ENCODE peak calls at places on chromosome 2, in nine cellular contexts. U is PC-9, Q is endothelial cell, G is WERI-Rb-1, O is GM23338, N is fibroblast of pulmonary artery, W is IMR-90, J is adrenal gland, B is PC-3. M is an unnamed sample.

GRCh38 chr2:147182260-147182659 is 662.6 kb upstream of the ACVR2A start:
- DNase-seq in U (peak), Q (no peak), G (no peak), O (no peak), N (no peak), W (no peak), J (no peak), B (peak), M (no peak)

GRCh38 chr2:120445431-120446143 is 99.7 kb downstream of the INHBB start:
- DNase-seq in U (peak), Q (no peak), G (no peak), O (no peak), N (peak), W (peak), J (peak), B (peak), M (peak)

GRCh38 chr2:240896871-240897692 is 1.1 kb upstream of the MAB21L4 start:
- DNase-seq in U (peak), Q (no peak), G (no peak), O (no peak), N (no peak), W (no peak), J (no peak), B (peak), M (no peak)

GRCh38 chr2:3780477-3781402 is 77.4 kb downstream of the DCDC2C start:
- DNase-seq in U (no peak), Q (peak), G (peak), O (peak), N (peak), W (peak), J (peak), B (peak), M (peak)

GRCh38 chr2:25309402-25309801 is 32.3 kb downstream of the DNMT3A start:
- DNase-seq in U (no peak), Q (peak), G (peak), O (peak), N (peak), W (peak), J (peak), B (peak), M (peak)

GRCh38 chr2:241315879-241316700 is at the start of gene SEPTIN2:
- DNase-seq in U (peak), Q (peak), G (peak), O (peak), N (peak), W (peak), J (peak), B (peak), M (no peak)

GRCh38 chr2:54240515-54241219 is 15.4 kb downstream of the TSPYL6 start:
- DNase-seq in U (no peak), Q (no peak), G (no peak), O (peak), N (peak), W (peak), J (no peak), B (peak), M (no peak)

GRCh38 chr2:240227538-240228428 is 87.3 kb upstream of the OTOS start:
- DNase-seq in U (no peak), Q (peak), G (no peak), O (no peak), N (no peak), W (no peak), J (peak), B (no peak), M (no peak)

GRCh38 chr2:25672500-25673169 is 742 bp downstream of the DTNB start:
- DNase-seq in U (peak), Q (peak), G (peak), O (peak), N (peak), W (peak), J (peak), B (peak), M (no peak)

GRCh38 chr2:25078171-25079049 is 36.5 kb downstream of the EFR3B start:
- DNase-seq in U (peak), Q (no peak), G (no peak), O (no peak), N (peak), W (peak), J (no peak), B (peak), M (no peak)

GRCh38 chr2:10028407-10028987 is 14.9 kb upstream of the KLF11 start:
- DNase-seq in U (no peak), Q (no peak), G (no peak), O (peak), N (no peak), W (no peak), J (no peak), B (no peak), M (no peak)
- TF ChIP-seq CTCF in U (no peak), Q (no peak), G (peak), O (peak), N (no peak), W (no peak), J (no peak), B (peak), M (no peak)

GRCh38 chr2:17000083-17000482 is 334.4 kb upstream of the CYRIA start:
- DNase-seq in U (no peak), Q (no peak), G (no peak), O (no peak), N (no peak), W (no peak), J (no peak), B (no peak), M (no peak)
- TF ChIP-seq CTCF in U (no peak), Q (no peak), G (no peak), O (no peak), N (no peak), W (no peak), J (no peak), B (no peak), M (no peak)

GRCh38 chr2:180952731-180953336 is 27.6 kb upstream of the UBE2E3 start:
- DNase-seq in U (no peak), Q (no peak), G (no peak), O (no peak), N (no peak), W (no peak), J (no peak), B (no peak), M (no peak)
- TF ChIP-seq CTCF in U (no peak), Q (no peak), G (no peak), O (no peak), N (no peak), W (no peak), J (no peak), B (no peak), M (no peak)

DNA sequence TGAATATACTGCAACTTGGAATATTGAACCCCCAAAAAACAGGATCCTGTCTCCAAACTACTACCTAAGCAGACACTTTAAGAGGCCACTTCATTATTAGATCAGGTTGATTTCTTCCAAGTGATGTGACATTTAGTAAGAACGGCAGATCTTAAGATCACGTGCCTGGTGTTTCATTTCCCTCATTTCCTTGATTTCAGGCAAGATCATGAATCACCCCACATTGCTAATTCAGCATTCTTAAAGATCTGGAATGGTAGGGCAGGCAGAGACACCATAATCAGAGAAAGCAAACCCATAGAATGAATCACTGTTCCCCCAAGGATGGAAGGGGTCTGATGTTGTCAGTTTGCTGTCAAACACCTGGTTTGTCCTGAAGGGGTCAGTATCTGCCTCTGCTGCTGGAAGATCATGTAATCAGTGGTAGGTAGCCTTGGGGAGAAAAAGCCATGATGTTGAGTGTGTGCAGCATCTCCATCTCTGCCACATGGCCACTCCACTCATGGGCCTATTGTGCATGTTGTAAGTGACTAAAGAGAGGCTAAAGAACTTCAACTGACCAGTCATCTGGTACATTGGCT is 133.9 kb downstream of the ARHGAP15 start:
- DNase-seq in U (no peak), Q (no peak), G (peak), O (peak), N (no peak), W (no peak), J (no peak), B (peak), M (no peak)
- TF ChIP-seq CTCF in U (no peak), Q (peak), G (peak), O (peak), N (peak), W (no peak), J (no peak), B (peak), M (no peak)

GRCh38 chr2:35973132-35973736 is 382.3 kb upstream of the CRIM1 start:
- DNase-seq in U (no peak), Q (peak), G (peak), O (peak), N (peak), W (peak), J (no peak), B (peak), M (no peak)
- TF ChIP-seq CTCF in U (peak), Q (peak), G (peak), O (peak), N (peak), W (peak), J (no peak), B (peak), M (peak)

DNA sequence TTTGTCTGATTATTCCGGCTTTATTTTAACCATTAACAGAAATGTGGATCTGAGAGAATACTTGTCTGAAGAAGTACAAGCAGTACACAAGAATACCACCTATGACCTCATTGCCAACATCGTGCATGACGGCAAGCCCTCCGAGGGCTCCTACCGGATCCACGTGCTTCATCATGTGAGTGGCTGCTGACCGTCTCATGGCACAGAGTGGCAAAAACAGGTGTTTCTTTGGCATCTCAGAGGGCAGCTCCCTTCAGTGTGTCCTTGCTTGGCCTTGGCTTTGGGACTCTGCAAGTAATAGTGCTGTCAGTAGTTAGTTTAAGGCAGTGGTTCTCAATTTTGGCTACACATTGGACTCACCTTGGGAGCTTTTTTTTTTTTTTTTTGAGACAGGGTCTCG is 23.1 kb downstream of the SFTPB start:
- DNase-seq in U (no peak), Q (no peak), G (no peak), O (no peak), N (no peak), W (no peak), J (no peak), B (no peak), M (no peak)
- TF ChIP-seq CTCF in U (no peak), Q (no peak), G (no peak), O (no peak), N (no peak), W (no peak), J (no peak), B (no peak), M (no peak)

GRCh38 chr2:37026050-37026449 is 58.1 kb downstream of the HEATR5B start:
- DNase-seq in U (no peak), Q (peak), G (peak), O (peak), N (peak), W (no peak), J (no peak), B (peak), M (no peak)
- TF ChIP-seq CTCF in U (peak), Q (no peak), G (peak), O (peak), N (no peak), W (no peak), J (no peak), B (peak), M (peak)

DNA sequence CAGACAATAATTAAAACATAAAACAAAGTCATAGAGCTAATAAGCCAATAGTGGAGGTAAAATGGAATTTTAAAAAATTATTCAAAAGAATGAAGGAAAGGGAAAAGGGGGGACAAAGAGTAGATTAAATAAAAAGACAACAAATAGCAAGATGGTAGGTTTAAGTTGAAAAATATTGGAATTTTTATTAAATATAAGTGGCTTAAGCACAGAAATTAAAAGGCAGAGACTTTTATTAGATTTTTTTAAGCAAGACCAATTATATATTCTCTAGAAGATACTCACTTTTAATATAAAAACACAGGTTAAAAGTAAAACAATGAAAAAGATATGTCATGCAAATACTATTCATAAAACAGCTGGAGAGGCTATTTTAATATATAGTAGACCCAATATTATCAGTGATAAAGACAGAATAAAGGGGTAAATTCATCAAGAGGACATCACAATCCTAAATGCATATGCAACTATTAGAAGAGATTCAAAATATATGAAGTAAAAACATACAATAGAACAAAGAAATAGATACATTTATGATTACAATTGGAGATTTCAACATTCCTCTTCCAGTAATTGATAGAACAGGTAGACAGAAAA is 98.7 kb downstream of the CYP26B1 start:
- DNase-seq in U (no peak), Q (no peak), G (no peak), O (no peak), N (no peak), W (no peak), J (no peak), B (no peak), M (no peak)
- TF ChIP-seq CTCF in U (no peak), Q (no peak), G (no peak), O (no peak), N (no peak), W (no peak), J (no peak), B (no peak), M (no peak)

GRCh38 chr2:218658671-218659257 is 659 bp downstream of the ZNF142 start:
- DNase-seq in U (peak), Q (peak), G (peak), O (peak), N (peak), W (peak), J (no peak), B (peak), M (peak)
- TF ChIP-seq CTCF in U (peak), Q (peak), G (peak), O (peak), N (peak), W (peak), J (peak), B (peak), M (peak)

DNA sequence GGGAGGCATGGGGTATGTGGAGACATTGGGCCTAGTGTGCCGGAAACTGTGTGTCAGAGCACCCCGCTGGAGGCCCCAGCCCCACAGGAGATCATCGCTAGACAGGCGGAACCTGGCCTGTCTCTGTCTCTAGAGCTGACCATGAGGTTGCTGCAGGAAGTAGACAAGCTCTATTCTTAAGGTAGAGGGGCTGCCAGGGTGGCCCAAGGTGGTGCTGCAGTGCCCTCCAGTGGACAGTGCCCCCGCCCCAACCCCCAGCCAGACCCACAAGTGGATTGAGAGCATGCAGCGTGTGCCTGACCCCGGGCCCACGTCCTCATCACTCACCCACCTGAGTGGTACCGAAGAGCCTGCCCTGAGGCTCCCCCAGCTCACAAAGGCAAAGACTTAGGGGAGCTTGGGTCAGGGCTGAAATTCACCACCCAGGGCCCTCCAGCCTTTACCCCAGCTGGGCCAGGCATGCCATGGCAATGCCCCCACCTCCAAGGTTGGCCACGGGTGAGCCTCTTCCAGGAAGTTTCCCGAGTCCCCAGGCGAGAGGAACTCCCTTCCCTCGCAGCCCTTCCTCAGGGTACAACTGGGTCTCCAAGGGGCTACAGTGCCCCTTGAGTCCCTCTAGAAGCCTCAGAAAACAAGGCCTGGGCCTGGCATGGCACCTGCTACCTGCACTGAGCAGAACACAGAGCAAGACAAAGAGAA is 155.0 kb downstream of the TTC32 start:
- DNase-seq in U (no peak), Q (peak), G (peak), O (peak), N (no peak), W (peak), J (no peak), B (peak), M (peak)
- TF ChIP-seq CTCF in U (peak), Q (peak), G (peak), O (peak), N (peak), W (peak), J (no peak), B (peak), M (peak)

M was measured in nephron progenitor cell.